ENCODE peak calls at places on chromosome 7, in four cellular contexts. A, G, O and P are unnamed samples.
A peak's percentile ranks its signal among the peaks of the same experiment; 100 is the strongest.

GRCh38 chr7:141839256-141839655 is 2.0 kb downstream of the PRSS37 start:
- DNase-seq in A (no peak), G (no peak), O (no peak), P (no peak)

GRCh38 chr7:92177362-92177761 is 1.6 kb downstream of the LRRD1 start:
- DNase-seq in A (no peak), G (no peak), O (peak; percentile 24), P (no peak)

GRCh38 chr7:91039033-91039432 is 225.2 kb upstream of the FZD1 start:
- DNase-seq in A (no peak), G (no peak), O (no peak), P (no peak)

GRCh38 chr7:158392251-158392650 is 195.4 kb downstream of the PTPRN2 start:
- DNase-seq in A (no peak), G (no peak), O (no peak), P (no peak)

GRCh38 chr7:32206987-32207386 is 136.8 kb upstream of the PDE1C start:
- DNase-seq in A (peak; percentile 40), G (peak; percentile 16), O (peak; percentile 40), P (peak; percentile 70)

GRCh38 chr7:98816925-98817710 is 52.7 kb downstream of the TMEM130 start:
- DNase-seq in A (no peak), G (no peak), O (no peak), P (no peak)

GRCh38 chr7:141074162-141074989 is 512 bp downstream of the TMEM178B start:
- DNase-seq in A (no peak), G (no peak), O (no peak), P (peak; percentile 61)

GRCh38 chr7:2660359-2661095 is 27.5 kb upstream of the AMZ1 start:
- DNase-seq in A (no peak), G (no peak), O (peak; percentile 58), P (no peak)

GRCh38 chr7:1558841-1559625 is 3.0 kb upstream of the TMEM184A start:
- DNase-seq in A (no peak), G (no peak), O (no peak), P (no peak)

GRCh38 chr7:13321321-13321720 is 633.9 kb downstream of the ARL4A start:
- DNase-seq in A (no peak), G (no peak), O (no peak), P (no peak)

GRCh38 chr7:8564296-8564695 is 130.9 kb downstream of the NXPH1 start:
- DNase-seq in A (no peak), G (no peak), O (no peak), P (no peak)

GRCh38 chr7:1026721-1027151 is 17.6 kb upstream of the GPR146 start:
- DNase-seq in A (no peak), G (no peak), O (no peak), P (no peak)

GRCh38 chr7:43535031-43535451 is 47.9 kb upstream of the STK17A start:
- DNase-seq in A (no peak), G (no peak), O (no peak), P (no peak)

GRCh38 chr7:55056577-55057480 is 38.0 kb downstream of the EGFR start:
- DNase-seq in A (peak; percentile 58), G (no peak), O (no peak), P (no peak)

DNA sequence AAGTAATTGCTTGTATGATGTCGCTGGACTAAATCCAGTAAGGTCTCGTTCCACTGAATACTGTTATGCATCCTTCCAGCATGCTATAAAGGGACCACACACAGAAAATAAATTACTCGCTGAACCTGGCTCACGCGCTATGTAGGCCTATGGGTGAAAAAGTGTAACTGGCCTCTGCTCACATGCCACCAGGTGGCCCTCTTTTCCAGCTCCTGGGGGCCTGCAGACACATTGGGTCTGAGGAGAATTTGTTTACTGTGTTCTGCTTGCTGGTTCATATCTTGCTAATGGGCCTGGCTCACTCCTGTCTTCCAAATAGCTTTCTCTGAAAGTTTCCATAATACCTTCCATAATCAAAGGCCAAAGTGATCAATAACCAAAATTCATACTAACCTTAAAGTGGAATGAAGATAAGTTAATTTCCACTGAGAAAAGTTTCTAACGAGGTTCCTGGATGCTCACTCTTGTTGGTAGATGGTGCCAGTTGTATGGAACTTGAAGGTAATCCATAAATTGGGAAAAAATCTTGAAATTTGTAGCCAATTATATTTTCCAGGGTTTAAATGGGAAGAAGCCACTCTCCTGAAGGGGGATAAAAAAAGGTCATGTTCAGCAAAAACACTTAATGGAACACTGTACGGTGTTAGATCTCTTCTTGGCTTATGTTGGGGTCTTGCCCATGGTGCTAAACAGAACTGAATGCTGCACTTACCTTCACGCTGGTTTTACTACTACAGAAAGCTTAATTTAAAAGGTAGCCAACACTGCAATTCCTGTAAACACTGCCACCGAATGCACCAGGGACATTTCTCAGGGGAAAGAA is 27.0 kb upstream of the ZPBP start:
- DNase-seq in A (no peak), G (peak; percentile 21), O (peak; percentile 57), P (peak; percentile 57)
- TF ChIP-seq NR3C1 in A (no peak), G (no peak), O (no peak), P (no peak)

DNA sequence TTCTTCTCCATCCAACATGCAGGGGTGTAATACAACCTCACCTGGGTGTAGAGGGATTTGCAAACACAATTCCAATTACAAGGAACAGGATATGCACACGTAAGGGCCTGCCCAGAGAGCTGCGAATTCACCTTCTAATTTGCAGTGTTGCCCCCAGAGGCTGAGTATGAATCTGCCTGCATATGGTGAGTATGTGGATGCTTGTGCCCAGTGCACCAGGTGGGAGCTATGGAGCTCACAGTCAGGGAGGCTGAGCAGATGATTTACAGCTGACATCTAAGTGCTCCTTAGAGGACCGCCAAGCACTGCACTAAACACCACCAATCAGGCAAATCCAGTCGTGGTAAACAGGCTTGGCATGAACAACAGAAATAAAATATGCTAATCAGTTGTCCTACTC is 132.0 kb downstream of the RELN start:
- DNase-seq in A (no peak), G (no peak), O (peak; percentile 14), P (peak; percentile 21)
- TF ChIP-seq JUN in A (no peak), G (no peak), O (no peak), P (no peak)

DNA sequence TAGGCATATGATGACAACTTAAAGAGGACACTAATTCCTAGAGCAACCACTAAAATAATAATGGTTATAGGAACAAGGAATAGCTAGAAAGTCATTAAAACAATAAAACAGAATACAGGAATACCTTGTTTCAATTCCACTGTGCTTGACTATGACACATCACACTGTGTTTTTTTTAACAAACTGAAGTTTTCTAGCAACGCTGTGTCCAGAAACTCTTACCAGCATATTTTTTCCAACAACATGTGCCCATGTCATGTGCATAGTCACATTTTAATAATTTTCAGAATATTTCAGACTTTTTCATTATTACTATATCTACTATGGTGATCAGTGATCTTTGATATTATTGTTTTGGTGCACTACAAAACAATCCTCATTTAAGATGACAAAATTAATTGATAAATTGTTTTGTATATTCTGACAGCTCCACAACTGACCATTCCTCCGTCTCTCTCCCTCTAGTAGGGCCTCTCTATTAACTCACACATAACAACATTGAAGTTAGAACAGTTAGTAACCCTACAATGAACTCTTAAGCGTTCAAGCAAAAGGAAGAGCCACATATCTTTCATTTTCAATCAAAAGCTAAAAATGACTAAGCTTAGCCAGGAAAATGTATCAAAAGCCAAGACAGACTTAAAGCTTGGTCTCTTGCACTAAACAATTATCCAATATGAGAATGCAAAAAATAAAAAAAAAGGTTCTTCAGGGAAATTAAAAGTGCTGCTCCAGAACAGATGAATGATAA is 85.8 kb downstream of the SNX13 start:
- DNase-seq in A (no peak), G (no peak), O (no peak), P (no peak)
- TF ChIP-seq NR3C1 in A (no peak), G (no peak), O (no peak), P (no peak)

GRCh38 chr7:114405427-114405826 is 9.2 kb upstream of the FOXP2 start:
- DNase-seq in A (peak; percentile 7), G (peak; percentile 30), O (no peak), P (no peak)

GRCh38 chr7:114414151-114415053 is at the start of gene FOXP2:
- DNase-seq in A (no peak), G (peak; percentile 3), O (no peak), P (no peak)

GRCh38 chr7:114412548-114412947 is 2.1 kb upstream of the FOXP2 start:
- DNase-seq in A (no peak), G (no peak), O (no peak), P (no peak)

GRCh38 chr7:114413741-114414140 is 874 bp upstream of the FOXP2 start:
- DNase-seq in A (no peak), G (no peak), O (no peak), P (no peak)

GRCh38 chr7:114409750-114410149 is 4.9 kb upstream of the FOXP2 start:
- DNase-seq in A (no peak), G (no peak), O (no peak), P (no peak)
- TF ChIP-seq JUN in A (no peak), G (no peak), O (no peak), P (no peak)

GRCh38 chr7:80844916-80845315 is 73.9 kb downstream of the SEMA3C start:
- DNase-seq in A (no peak), G (no peak), O (no peak), P (no peak)
- TF ChIP-seq NR3C1 in A (no peak), G (no peak), O (no peak), P (no peak)